ENCODE peak calls at places on chromosomes 2 and 18, in eight cellular contexts. V is glutamatergic neuron, T is left ventricle myocardium inferior, G is fibroblast of lung, R is endothelial cell, F is astrocyte of the spinal cord, P is HCT116, L is WTC11. E is an unnamed sample.
A peak's percentile ranks its signal among the peaks of the same experiment; 100 is the strongest.

GRCh38 chr2:40036241-40036640 is 257.2 kb upstream of the THUMPD2 start:
- DNase-seq in R (no peak), T (no peak), G (no peak), L (no peak), P (no peak), F (no peak), V (no peak), E (no peak)

GRCh38 chr18:832085-832681 is 20.1 kb upstream of the YES1 start:
- DNase-seq in G (no peak), P (peak; percentile 29), R (peak; percentile 47), T (peak; percentile 17), L (peak; percentile 70), V (peak; percentile 35), F (no peak), E (no peak)

GRCh38 chr2:205716126-205716525 is 33.8 kb downstream of the NRP2 start:
- DNase-seq in G (no peak), F (no peak), L (peak; percentile 67), T (no peak), R (no peak), P (peak; percentile 71), V (no peak), E (no peak)

GRCh38 chr18:13513481-13513880 is 212.9 kb downstream of the FAM210A start:
- DNase-seq in V (no peak), F (no peak), R (no peak), P (no peak), G (no peak), T (no peak), L (no peak), E (no peak)

GRCh38 chr2:40105593-40105992 is 326.5 kb upstream of the THUMPD2 start:
- DNase-seq in G (peak; percentile 90), P (no peak), T (no peak), R (no peak), L (no peak), F (peak; percentile 82), V (no peak), E (no peak)

GRCh38 chr2:62570861-62571698 is 65.1 kb upstream of the TMEM17 start:
- DNase-seq in R (peak; percentile 5), T (peak; percentile 21), F (no peak), V (peak; percentile 17), G (peak; percentile 27), L (peak; percentile 52), P (no peak), E (no peak)

GRCh38 chr2:208671312-208671711 is 264.7 kb downstream of the PTH2R start:
- DNase-seq in R (no peak), F (no peak), G (no peak), T (no peak), L (no peak), V (peak; percentile 25), P (no peak), E (no peak)

GRCh38 chr2:239035361-239035814 is 187.5 kb downstream of the TWIST2 start:
- DNase-seq in V (peak; percentile 76), P (peak; percentile 4), R (peak; percentile 72), L (peak; percentile 80), T (peak; percentile 51), F (no peak), G (no peak), E (no peak)

GRCh38 chr18:73099759-73100158 is 232.0 kb upstream of the NETO1 start:
- DNase-seq in F (no peak), T (no peak), V (no peak), L (no peak), R (no peak), P (no peak), G (no peak), E (no peak)

GRCh38 chr18:31454066-31454708 is 6.6 kb downstream of the DSG3 start:
- DNase-seq in T (no peak), R (no peak), F (peak; percentile 74), G (peak; percentile 96), V (no peak), P (peak; percentile 79), L (no peak), E (no peak)

GRCh38 chr2:220394433-220394832 is 767.0 kb downstream of the SLC4A3 start:
- DNase-seq in G (peak; percentile 70), P (no peak), T (peak; percentile 31), V (no peak), R (no peak), L (no peak), F (peak; percentile 62), E (no peak)

GRCh38 chr18:23812566-23813440 is 123.5 kb downstream of the LAMA3 start:
- DNase-seq in T (no peak), V (no peak), F (peak; percentile 35), L (no peak), R (no peak), P (peak; percentile 15), G (peak; percentile 12), E (no peak)

GRCh38 chr2:97693476-97693875 is 19.9 kb upstream of the ZAP70 start:
- DNase-seq in R (no peak), L (no peak), G (peak; percentile 14), V (no peak), T (no peak), P (no peak), F (no peak), E (no peak)

GRCh38 chr2:232959139-232959538 is 53.9 kb downstream of the NGEF start:
- DNase-seq in P (no peak), F (no peak), T (no peak), L (no peak), G (no peak), V (no peak), R (no peak), E (no peak)

GRCh38 chr18:49931760-49932159 is 118.4 kb upstream of the ACAA2 start:
- DNase-seq in G (no peak), L (no peak), F (no peak), R (no peak), T (no peak), P (no peak), V (no peak), E (no peak)

GRCh38 chr2:197675246-197675645 is at the start of gene RFTN2:
- DNase-seq in L (no peak), T (no peak), P (no peak), R (no peak), F (peak; percentile 68), G (peak; percentile 27), V (no peak), E (no peak)

GRCh38 chr18:43582120-43582519 is 304.8 kb upstream of the SYT4 start:
- DNase-seq in F (no peak), P (no peak), G (no peak), V (no peak), L (no peak), R (no peak), T (no peak), E (no peak)

GRCh38 chr2:85740193-85740592 is 13.6 kb upstream of the ATOH8 start:
- DNase-seq in T (no peak), F (no peak), G (no peak), R (no peak), P (no peak), V (no peak), L (no peak), E (no peak)

GRCh38 chr2:85743304-85743978 is 10.3 kb upstream of the ATOH8 start:
- DNase-seq in V (no peak), G (peak; percentile 77), R (no peak), F (peak; percentile 57), T (no peak), L (no peak), P (no peak), E (no peak)

GRCh38 chr2:85744055-85744454 is 9.7 kb upstream of the ATOH8 start:
- DNase-seq in P (no peak), F (no peak), L (no peak), V (no peak), T (no peak), R (no peak), G (no peak), E (no peak)

GRCh38 chr2:85741211-85741610 is 12.6 kb upstream of the ATOH8 start:
- DNase-seq in R (no peak), V (no peak), T (peak; percentile 58), F (no peak), P (no peak), L (no peak), G (no peak), E (no peak)

DNA sequence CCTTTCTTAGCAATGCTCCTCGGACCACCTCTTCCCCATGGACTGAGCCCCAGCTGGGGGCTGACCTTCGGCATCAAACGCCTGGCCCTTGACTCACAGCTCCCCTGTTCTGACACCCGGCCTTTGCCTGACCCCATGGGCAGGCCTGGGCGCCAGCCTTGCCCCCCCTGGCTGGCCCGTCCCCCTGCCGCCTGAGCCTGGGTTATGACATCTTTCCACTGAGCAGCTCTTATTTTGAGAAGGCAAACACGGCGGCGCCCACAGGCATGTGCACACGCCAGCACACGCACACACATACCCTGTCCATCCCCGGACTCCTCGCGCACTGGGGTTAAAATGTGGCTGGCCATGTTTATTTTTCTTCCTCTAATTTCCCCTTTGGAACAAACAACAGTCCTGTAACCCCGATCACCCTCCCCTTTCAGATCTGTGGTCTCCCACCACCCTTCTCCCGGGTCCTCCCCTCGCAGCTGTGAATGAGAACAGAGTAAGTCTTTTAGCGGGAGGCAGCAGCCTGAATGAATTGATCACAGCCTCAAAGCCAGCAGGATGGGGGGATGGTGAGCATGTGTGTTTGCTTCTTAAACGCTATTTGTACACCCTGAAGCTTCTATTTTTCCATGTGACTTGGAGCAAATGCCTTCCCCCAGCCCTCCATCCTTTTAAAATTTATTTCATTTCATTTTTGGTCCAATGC is 11.8 kb upstream of the ATOH8 start:
- DNase-seq in R (no peak), P (no peak), L (no peak), F (peak; percentile 94), T (peak; percentile 63), V (peak; percentile 31), G (peak; percentile 94), E (no peak)
- TF ChIP-seq CTCF in R (no peak), P (no peak), L (no peak), F (no peak), T (no peak), V (no peak), G (no peak), E (no peak)

GRCh38 chr2:217650716-217651360 is 352.0 kb downstream of the TNS1 start:
- DNase-seq in R (peak; percentile 48), L (peak; percentile 46), V (no peak), G (peak; percentile 46), T (no peak), F (peak; percentile 56), P (peak; percentile 60), E (no peak)
- TF ChIP-seq CTCF in R (peak; percentile 50), L (peak; percentile 20), V (peak; percentile 73), G (peak; percentile 88), T (peak; percentile 84), F (peak; percentile 84), P (peak; percentile 82), E (peak; percentile 81)

GRCh38 chr18:7273301-7273911 is 42.5 kb downstream of the LRRC30 start:
- DNase-seq in V (no peak), F (peak; percentile 76), L (no peak), R (peak; percentile 26), T (peak; percentile 65), P (no peak), G (peak; percentile 51), E (peak; percentile 82)

GRCh38 chr18:7269903-7270302 is 39.0 kb downstream of the LRRC30 start:
- DNase-seq in P (no peak), T (no peak), V (no peak), R (no peak), G (no peak), L (no peak), F (no peak), E (no peak)

GRCh38 chr18:7272268-7273049 is 41.6 kb downstream of the LRRC30 start:
- DNase-seq in V (peak; percentile 62), T (peak; percentile 59), L (peak; percentile 70), P (no peak), R (peak; percentile 68), F (peak; percentile 81), G (peak; percentile 70), E (no peak)
- TF ChIP-seq CTCF in V (peak; percentile 32), T (peak; percentile 65), L (no peak), P (no peak), R (peak; percentile 29), F (peak; percentile 62), G (peak; percentile 65), E (peak; percentile 43)

GRCh38 chr18:59055345-59056032 is 84.2 kb upstream of the SEC11C start:
- DNase-seq in T (no peak), R (no peak), L (peak; percentile 63), G (no peak), F (no peak), P (no peak), V (no peak), E (no peak)
- TF ChIP-seq CTCF in T (peak; percentile 11), R (no peak), L (peak; percentile 16), G (peak; percentile 17), F (peak; percentile 26), P (peak; percentile 59), V (no peak), E (no peak)

E was measured in CD14-positive monocyte.